ENCODE peak calls at places on chromosomes 6 and 20, in six cellular contexts. One of them, this sample, is unnamed.

GRCh38 chr20:42914302-42914701 is 275.4 kb downstream of the PTPRT start:
- DNase-seq in trophoblast cell: no peak
- DNase-seq in DND-41: no peak
- DNase-seq in pancreas: no peak
- DNase-seq in lung: no peak
- DNase-seq in right lobe of liver: no peak
- DNase-seq in this sample: no peak

GRCh38 chr20:20375862-20376261 is 8.0 kb downstream of the INSM1 start:
- DNase-seq in pancreas: no peak
- DNase-seq in trophoblast cell: peak; percentile 71
- DNase-seq in DND-41: no peak
- DNase-seq in lung: no peak
- DNase-seq in right lobe of liver: no peak
- DNase-seq in this sample: no peak

GRCh38 chr20:42082611-42083010 is 464.4 kb upstream of the CHD6 start:
- DNase-seq in lung: peak; percentile 39
- DNase-seq in trophoblast cell: no peak
- DNase-seq in right lobe of liver: no peak
- DNase-seq in pancreas: no peak
- DNase-seq in DND-41: no peak
- DNase-seq in this sample: no peak

GRCh38 chr20:32670773-32671455 is 2.8 kb downstream of the C20orf203 start:
- DNase-seq in pancreas: no peak
- DNase-seq in lung: no peak
- DNase-seq in trophoblast cell: no peak
- DNase-seq in right lobe of liver: no peak
- DNase-seq in DND-41: no peak
- DNase-seq in this sample: no peak

GRCh38 chr20:23156170-23156841 is 70.2 kb upstream of the CD93 start:
- DNase-seq in DND-41: no peak
- DNase-seq in trophoblast cell: peak; percentile 54
- DNase-seq in right lobe of liver: peak; percentile 51
- DNase-seq in lung: no peak
- DNase-seq in pancreas: no peak
- DNase-seq in this sample: no peak

GRCh38 chr20:59031326-59032022 is 661 bp downstream of the ATP5F1E start:
- DNase-seq in DND-41: peak; percentile 15
- DNase-seq in right lobe of liver: no peak
- DNase-seq in trophoblast cell: peak; percentile 42
- DNase-seq in pancreas: no peak
- DNase-seq in lung: no peak
- DNase-seq in this sample: no peak

GRCh38 chr6:163392533-163392932 is 22.0 kb upstream of the QKI start:
- DNase-seq in right lobe of liver: no peak
- DNase-seq in DND-41: no peak
- DNase-seq in lung: peak; percentile 52
- DNase-seq in pancreas: no peak
- DNase-seq in trophoblast cell: peak; percentile 99
- DNase-seq in this sample: no peak

GRCh38 chr20:25356294-25356933 is 34.2 kb downstream of the ABHD12 start:
- DNase-seq in right lobe of liver: no peak
- DNase-seq in trophoblast cell: no peak
- DNase-seq in lung: no peak
- DNase-seq in DND-41: no peak
- DNase-seq in pancreas: no peak
- DNase-seq in this sample: no peak

GRCh38 chr6:85129881-85130280 is 320.0 kb upstream of the NT5E start:
- DNase-seq in DND-41: no peak
- DNase-seq in right lobe of liver: no peak
- DNase-seq in pancreas: no peak
- DNase-seq in trophoblast cell: no peak
- DNase-seq in lung: no peak
- DNase-seq in this sample: no peak

GRCh38 chr20:24609757-24610156 is 140.3 kb downstream of the SYNDIG1 start:
- DNase-seq in trophoblast cell: no peak
- DNase-seq in lung: no peak
- DNase-seq in DND-41: no peak
- DNase-seq in right lobe of liver: no peak
- DNase-seq in pancreas: no peak
- DNase-seq in this sample: no peak

GRCh38 chr20:40323411-40323810 is 365.6 kb downstream of the MAFB start:
- DNase-seq in pancreas: no peak
- DNase-seq in DND-41: no peak
- DNase-seq in lung: no peak
- DNase-seq in trophoblast cell: peak; percentile 10
- DNase-seq in right lobe of liver: no peak
- DNase-seq in this sample: no peak

GRCh38 chr6:140774080-140774505 is 1358.6 kb upstream of the GJE1 start:
- DNase-seq in right lobe of liver: no peak
- DNase-seq in lung: no peak
- DNase-seq in trophoblast cell: peak; percentile 3
- DNase-seq in DND-41: no peak
- DNase-seq in pancreas: no peak
- DNase-seq in this sample: peak; percentile 8

GRCh38 chr20:37513764-37514359 is 7.2 kb upstream of the NNAT start:
- DNase-seq in lung: no peak
- DNase-seq in right lobe of liver: no peak
- DNase-seq in DND-41: no peak
- DNase-seq in trophoblast cell: no peak
- DNase-seq in pancreas: no peak
- DNase-seq in this sample: no peak

GRCh38 chr20:14790771-14791517 is 453.5 kb upstream of the FLRT3 start:
- DNase-seq in pancreas: no peak
- DNase-seq in right lobe of liver: no peak
- DNase-seq in lung: no peak
- DNase-seq in trophoblast cell: no peak
- DNase-seq in DND-41: no peak
- DNase-seq in this sample: no peak

GRCh38 chr6:27138837-27139752 is 108.4 kb upstream of the PRSS16 start:
- DNase-seq in trophoblast cell: peak; percentile 47
- DNase-seq in DND-41: peak; percentile 94
- DNase-seq in pancreas: no peak
- DNase-seq in right lobe of liver: no peak
- DNase-seq in lung: no peak
- DNase-seq in this sample: peak; percentile 93

GRCh38 chr6:87722831-87723726 is 21.0 kb upstream of the AKIRIN2 start:
- DNase-seq in lung: peak; percentile 59
- DNase-seq in DND-41: no peak
- DNase-seq in trophoblast cell: peak; percentile 46
- DNase-seq in pancreas: peak; percentile 75
- DNase-seq in right lobe of liver: peak; percentile 87
- DNase-seq in this sample: peak; percentile 53

GRCh38 chr6:12339808-12340487 is 49.8 kb downstream of the EDN1 start:
- DNase-seq in DND-41: no peak
- DNase-seq in trophoblast cell: no peak
- DNase-seq in lung: no peak
- DNase-seq in right lobe of liver: peak; percentile 88
- DNase-seq in pancreas: no peak
- DNase-seq in this sample: no peak

GRCh38 chr20:47546184-47547033 is 44.7 kb downstream of the NCOA3 start:
- DNase-seq in pancreas: no peak
- DNase-seq in right lobe of liver: no peak
- DNase-seq in DND-41: no peak
- DNase-seq in lung: no peak
- DNase-seq in trophoblast cell: peak; percentile 93
- DNase-seq in this sample: no peak

GRCh38 chr6:127201321-127201720 is 65.3 kb upstream of the RNF146 start:
- DNase-seq in DND-41: no peak
- DNase-seq in lung: no peak
- DNase-seq in trophoblast cell: peak; percentile 21
- DNase-seq in pancreas: no peak
- DNase-seq in right lobe of liver: no peak
- DNase-seq in this sample: no peak

GRCh38 chr6:119586250-119586882 is 236.8 kb upstream of the MAN1A1 start:
- DNase-seq in right lobe of liver: no peak
- DNase-seq in trophoblast cell: no peak
- DNase-seq in DND-41: no peak
- DNase-seq in lung: no peak
- DNase-seq in pancreas: no peak
- DNase-seq in this sample: peak; percentile 10

GRCh38 chr6:26130581-26131247 is 43.5 kb downstream of the HFE start:
- DNase-seq in trophoblast cell: peak; percentile 93
- DNase-seq in DND-41: no peak
- DNase-seq in right lobe of liver: no peak
- DNase-seq in lung: no peak
- DNase-seq in pancreas: no peak
- DNase-seq in this sample: no peak

GRCh38 chr20:17097603-17098002 is 129.2 kb upstream of the PCSK2 start:
- DNase-seq in DND-41: no peak
- DNase-seq in pancreas: no peak
- DNase-seq in lung: no peak
- DNase-seq in trophoblast cell: no peak
- DNase-seq in right lobe of liver: no peak
- DNase-seq in this sample: no peak

GRCh38 chr20:24651973-24652340 is 182.5 kb downstream of the SYNDIG1 start:
- DNase-seq in DND-41: no peak
- DNase-seq in lung: no peak
- DNase-seq in right lobe of liver: no peak
- DNase-seq in trophoblast cell: no peak
- DNase-seq in pancreas: no peak
- DNase-seq in this sample: no peak

GRCh38 chr6:55141611-55142010 is 32.7 kb upstream of the HCRTR2 start:
- DNase-seq in pancreas: no peak
- DNase-seq in trophoblast cell: no peak
- DNase-seq in right lobe of liver: no peak
- DNase-seq in lung: no peak
- DNase-seq in DND-41: no peak
- DNase-seq in this sample: no peak

GRCh38 chr6:129635396-129636164 is 74.4 kb downstream of the ARHGAP18 start:
- DNase-seq in right lobe of liver: no peak
- DNase-seq in lung: no peak
- DNase-seq in DND-41: no peak
- DNase-seq in pancreas: no peak
- DNase-seq in trophoblast cell: no peak
- DNase-seq in this sample: no peak

GRCh38 chr6:110617057-110617456 is 140.6 kb upstream of the SLC22A16 start:
- DNase-seq in right lobe of liver: no peak
- DNase-seq in pancreas: no peak
- DNase-seq in DND-41: no peak
- DNase-seq in lung: no peak
- DNase-seq in trophoblast cell: no peak
- DNase-seq in this sample: peak; percentile 31

GRCh38 chr6:4351857-4352669 is 216.7 kb upstream of the ECI2 start:
- DNase-seq in pancreas: no peak
- DNase-seq in DND-41: no peak
- DNase-seq in lung: peak; percentile 50
- DNase-seq in trophoblast cell: peak; percentile 84
- DNase-seq in right lobe of liver: no peak
- DNase-seq in this sample: no peak

GRCh38 chr6:167089243-167090142 is 33.4 kb upstream of the CCR6 start:
- DNase-seq in right lobe of liver: no peak
- DNase-seq in trophoblast cell: no peak
- DNase-seq in pancreas: no peak
- DNase-seq in lung: no peak
- DNase-seq in DND-41: no peak
- DNase-seq in this sample: peak; percentile 44

GRCh38 chr20:3166338-3166912 is 6.8 kb upstream of the FASTKD5 start:
- DNase-seq in lung: no peak
- DNase-seq in pancreas: peak; percentile 77
- DNase-seq in DND-41: no peak
- DNase-seq in trophoblast cell: no peak
- DNase-seq in right lobe of liver: no peak
- DNase-seq in this sample: no peak

GRCh38 chr20:37262516-37262915 is 902 bp upstream of the GHRH start:
- DNase-seq in pancreas: no peak
- DNase-seq in right lobe of liver: no peak
- DNase-seq in trophoblast cell: peak; percentile 95
- DNase-seq in lung: no peak
- DNase-seq in DND-41: no peak
- DNase-seq in this sample: no peak

DNA sequence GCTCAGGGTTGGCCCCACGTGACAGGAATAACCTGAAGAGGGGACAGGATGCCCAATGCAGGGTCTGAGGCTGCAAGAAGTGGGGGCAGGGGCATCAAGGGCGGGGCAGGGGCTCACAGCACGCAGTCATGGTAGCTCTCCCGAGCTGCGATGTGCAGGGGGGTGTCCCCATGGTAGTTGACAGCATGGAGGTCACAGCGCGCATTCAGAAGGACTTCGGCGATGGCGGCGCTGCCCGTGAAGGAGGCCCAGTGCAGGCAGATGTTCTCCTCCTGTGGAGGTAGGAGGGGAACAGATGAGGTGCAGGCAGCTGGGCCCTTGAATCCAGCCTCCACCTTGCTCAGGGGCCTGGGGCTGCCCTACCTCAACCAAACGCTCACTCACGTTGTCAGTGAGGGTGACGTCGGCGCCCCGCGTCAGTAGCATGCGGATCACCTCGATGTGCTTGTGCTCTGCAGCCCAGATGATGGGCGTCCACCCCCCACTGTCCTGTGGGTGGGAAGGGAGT is 5.8 kb upstream of the SLC44A4 start:
- DNase-seq in right lobe of liver: no peak
- DNase-seq in pancreas: peak; percentile 60
- DNase-seq in trophoblast cell: no peak
- DNase-seq in lung: no peak
- DNase-seq in DND-41: no peak
- DNase-seq in this sample: no peak
- H3K36me3 ChIP-seq in right lobe of liver: peaks cover 2% of the 10 kb centered on the region
- H3K36me3 ChIP-seq in pancreas: peaks cover 26% of the 10 kb centered on the region
- H3K36me3 ChIP-seq in trophoblast cell: peaks cover 80% of the 10 kb centered on the region
- H3K36me3 ChIP-seq in lung: peaks cover 81% of the 10 kb centered on the region
- H3K36me3 ChIP-seq in DND-41: peaks cover 95% of the 10 kb centered on the region
- H3K36me3 ChIP-seq in this sample: peaks cover 54% of the 10 kb centered on the region

GRCh38 chr6:82182756-82183155 is 64.8 kb downstream of the IBTK start:
- DNase-seq in pancreas: no peak
- DNase-seq in DND-41: no peak
- DNase-seq in lung: no peak
- DNase-seq in trophoblast cell: peak; percentile 53
- DNase-seq in right lobe of liver: no peak
- DNase-seq in this sample: no peak
- H3K36me3 ChIP-seq in pancreas: peaks cover 10% of the 10 kb centered on the region
- H3K36me3 ChIP-seq in DND-41: peaks cover 81% of the 10 kb centered on the region
- H3K36me3 ChIP-seq in lung: peaks cover 5% of the 10 kb centered on the region
- H3K36me3 ChIP-seq in trophoblast cell: peaks cover 5% of the 10 kb centered on the region
- H3K36me3 ChIP-seq in right lobe of liver: peaks cover 2% of the 10 kb centered on the region
- H3K36me3 ChIP-seq in this sample: peaks cover 4% of the 10 kb centered on the region

GRCh38 chr6:24761193-24761835 is 13.4 kb upstream of the GMNN start:
- DNase-seq in trophoblast cell: peak; percentile 16
- DNase-seq in pancreas: no peak
- DNase-seq in right lobe of liver: no peak
- DNase-seq in DND-41: peak; percentile 22
- DNase-seq in lung: no peak
- DNase-seq in this sample: no peak
- H3K36me3 ChIP-seq in trophoblast cell: no peaks in the 10 kb centered on the region
- H3K36me3 ChIP-seq in pancreas: no peaks in the 10 kb centered on the region
- H3K36me3 ChIP-seq in right lobe of liver: no peaks in the 10 kb centered on the region
- H3K36me3 ChIP-seq in DND-41: no peaks in the 10 kb centered on the region
- H3K36me3 ChIP-seq in lung: no peaks in the 10 kb centered on the region
- H3K36me3 ChIP-seq in this sample: no peaks in the 10 kb centered on the region

GRCh38 chr6:57328074-57328473 is 10.6 kb downstream of the PRIM2 start:
- DNase-seq in right lobe of liver: no peak
- DNase-seq in trophoblast cell: no peak
- DNase-seq in DND-41: no peak
- DNase-seq in lung: no peak
- DNase-seq in pancreas: no peak
- DNase-seq in this sample: no peak

GRCh38 chr6:57324538-57324937 is 7.1 kb downstream of the PRIM2 start:
- DNase-seq in right lobe of liver: no peak
- DNase-seq in trophoblast cell: peak; percentile 46
- DNase-seq in DND-41: no peak
- DNase-seq in lung: no peak
- DNase-seq in pancreas: no peak
- DNase-seq in this sample: no peak

GRCh38 chr6:57327311-57327710 is 9.9 kb downstream of the PRIM2 start:
- DNase-seq in right lobe of liver: no peak
- DNase-seq in lung: no peak
- DNase-seq in trophoblast cell: no peak
- DNase-seq in pancreas: no peak
- DNase-seq in DND-41: no peak
- DNase-seq in this sample: no peak

GRCh38 chr6:57329933-57330332 is 12.5 kb downstream of the PRIM2 start:
- DNase-seq in trophoblast cell: no peak
- DNase-seq in lung: no peak
- DNase-seq in right lobe of liver: no peak
- DNase-seq in pancreas: no peak
- DNase-seq in DND-41: no peak
- DNase-seq in this sample: no peak
- H3K36me3 ChIP-seq in trophoblast cell: peaks cover 19% of the 10 kb centered on the region
- H3K36me3 ChIP-seq in lung: peaks cover 6% of the 10 kb centered on the region
- H3K36me3 ChIP-seq in right lobe of liver: peaks cover 2% of the 10 kb centered on the region
- H3K36me3 ChIP-seq in pancreas: no peaks in the 10 kb centered on the region
- H3K36me3 ChIP-seq in DND-41: peaks cover 96% of the 10 kb centered on the region
- H3K36me3 ChIP-seq in this sample: peaks cover 8% of the 10 kb centered on the region

This sample was measured in GM06990.